ENCODE peak calls at places on chromosomes 13 and 19, in nine cellular contexts. S, D, E, B, W, H, I, F and T are unnamed samples.

GRCh38 chr19:38392707-38393308 is 4.3 kb downstream of the SPRED3 start:
- DNase-seq in S (no peak), D (no peak), E (no peak), B (peak), W (no peak), H (no peak), I (no peak), F (peak), T (no peak)

GRCh38 chr19:38729653-38730469 is 14.4 kb downstream of the CAPN12 start:
- DNase-seq in S (peak), D (peak), E (peak), B (peak), W (peak), H (peak), I (peak), F (peak), T (peak)

GRCh38 chr19:58536852-58537798 is 6.7 kb upstream of the TRIM28 start:
- DNase-seq in S (no peak), D (no peak), E (no peak), B (no peak), W (no peak), H (no peak), I (no peak), F (no peak), T (no peak)

GRCh38 chr13:34458756-34459462 is 483.2 kb upstream of the NBEA start:
- DNase-seq in S (no peak), D (no peak), E (no peak), B (no peak), W (no peak), H (peak), I (peak), F (no peak), T (no peak)

GRCh38 chr19:55544014-55544413 is 1.3 kb downstream of the SBK3 start:
- DNase-seq in S (no peak), D (no peak), E (no peak), B (no peak), W (no peak), H (no peak), I (no peak), F (no peak), T (no peak)

GRCh38 chr19:43624933-43625332 is 5.5 kb upstream of the ZNF428 start:
- DNase-seq in S (no peak), D (no peak), E (peak), B (peak), W (peak), H (no peak), I (peak), F (no peak), T (peak)

GRCh38 chr19:49658566-49659442 is 6.9 kb downstream of the IRF3 start:
- DNase-seq in S (no peak), D (no peak), E (no peak), B (no peak), W (no peak), H (no peak), I (no peak), F (no peak), T (no peak)

GRCh38 chr19:21593934-21594844 is 88.8 kb downstream of the ZNF429 start:
- DNase-seq in S (no peak), D (no peak), E (no peak), B (no peak), W (no peak), H (peak), I (no peak), F (no peak), T (no peak)

GRCh38 chr13:27186295-27186694 is 14.7 kb upstream of the USP12 start:
- DNase-seq in S (no peak), D (no peak), E (no peak), B (no peak), W (no peak), H (no peak), I (no peak), F (no peak), T (no peak)

GRCh38 chr13:110394371-110394841 is 87.3 kb downstream of the COL4A2 start:
- DNase-seq in S (no peak), D (no peak), E (no peak), B (peak), W (no peak), H (no peak), I (no peak), F (no peak), T (no peak)

GRCh38 chr19:5627395-5627904 is 4.6 kb downstream of the SAFB start:
- DNase-seq in S (no peak), D (no peak), E (no peak), B (peak), W (peak), H (no peak), I (peak), F (no peak), T (peak)

GRCh38 chr19:55206664-55207500 is 2.4 kb downstream of the PTPRH start:
- DNase-seq in S (peak), D (peak), E (no peak), B (peak), W (peak), H (peak), I (peak), F (peak), T (peak)

GRCh38 chr19:1128111-1128510 is 24.3 kb downstream of the GPX4 start:
- DNase-seq in S (no peak), D (no peak), E (no peak), B (no peak), W (no peak), H (no peak), I (no peak), F (no peak), T (no peak)

GRCh38 chr19:42023121-42023942 is 29.3 kb upstream of the ATP1A3 start:
- DNase-seq in S (no peak), D (no peak), E (no peak), B (peak), W (peak), H (no peak), I (peak), F (no peak), T (no peak)

GRCh38 chr13:23741879-23742510 is 147.2 kb downstream of the MIPEP start:
- DNase-seq in S (peak), D (no peak), E (no peak), B (no peak), W (peak), H (no peak), I (peak), F (no peak), T (no peak)

GRCh38 chr13:109785141-109785891 is 1.1 kb downstream of the IRS2 start:
- DNase-seq in S (no peak), D (peak), E (peak), B (peak), W (peak), H (peak), I (peak), F (no peak), T (peak)

GRCh38 chr13:73754727-73755292 is 379.4 kb downstream of the KLF12 start:
- DNase-seq in S (peak), D (peak), E (no peak), B (peak), W (peak), H (no peak), I (peak), F (peak), T (no peak)

GRCh38 chr13:45331981-45332830 is 8.8 kb downstream of the TPT1 start:
- DNase-seq in S (no peak), D (no peak), E (no peak), B (peak), W (no peak), H (no peak), I (no peak), F (no peak), T (no peak)

GRCh38 chr13:98401936-98402335 is 175.0 kb downstream of the STK24 start:
- DNase-seq in S (no peak), D (no peak), E (no peak), B (no peak), W (no peak), H (no peak), I (peak), F (no peak), T (no peak)

GRCh38 chr13:45167611-45168554 is 33.0 kb downstream of the KCTD4 start:
- DNase-seq in S (no peak), D (no peak), E (no peak), B (no peak), W (no peak), H (no peak), I (no peak), F (no peak), T (no peak)

GRCh38 chr13:79589605-79590511 is 108.9 kb downstream of the NDFIP2 start:
- DNase-seq in S (no peak), D (no peak), E (no peak), B (no peak), W (no peak), H (no peak), I (no peak), F (no peak), T (no peak)

GRCh38 chr13:66855110-66855509 is 375.0 kb downstream of the PCDH9 start:
- DNase-seq in S (no peak), D (no peak), E (no peak), B (no peak), W (no peak), H (no peak), I (no peak), F (no peak), T (no peak)

GRCh38 chr19:41734585-41734984 is 20.7 kb upstream of the CEACAM6 start:
- DNase-seq in S (no peak), D (peak), E (no peak), B (no peak), W (no peak), H (no peak), I (no peak), F (no peak), T (no peak)

GRCh38 chr19:45863840-45864628 is at the start of gene FOXA3:
- DNase-seq in S (no peak), D (no peak), E (peak), B (peak), W (peak), H (peak), I (peak), F (peak), T (peak)

GRCh38 chr19:435056-435706 is 25.7 kb downstream of the SHC2 start:
- DNase-seq in S (no peak), D (peak), E (no peak), B (no peak), W (no peak), H (no peak), I (peak), F (no peak), T (no peak)

GRCh38 chr19:13681509-13681908 is 82.8 kb upstream of the MRI1 start:
- DNase-seq in S (no peak), D (no peak), E (no peak), B (no peak), W (no peak), H (no peak), I (no peak), F (no peak), T (no peak)

GRCh38 chr13:30907167-30907761 is 1.2 kb downstream of the MEDAG start:
- DNase-seq in S (no peak), D (no peak), E (no peak), B (peak), W (no peak), H (no peak), I (peak), F (no peak), T (no peak)

GRCh38 chr19:1315470-1316166 is 29.9 kb downstream of the EFNA2 start:
- DNase-seq in S (no peak), D (peak), E (peak), B (peak), W (peak), H (peak), I (peak), F (no peak), T (no peak)

GRCh38 chr19:3276341-3276799 is 51.9 kb downstream of the CELF5 start:
- DNase-seq in S (peak), D (peak), E (no peak), B (no peak), W (peak), H (no peak), I (peak), F (peak), T (no peak)

GRCh38 chr13:46632171-46632570 is 79.2 kb downstream of the LRCH1 start:
- DNase-seq in S (no peak), D (no peak), E (no peak), B (no peak), W (no peak), H (no peak), I (no peak), F (no peak), T (no peak)

GRCh38 chr19:58055483-58055874 is 3.6 kb upstream of the ZNF135 start:
- DNase-seq in S (no peak), D (no peak), E (no peak), B (no peak), W (no peak), H (no peak), I (no peak), F (no peak), T (no peak)

GRCh38 chr13:50078512-50079277 is 63.5 kb downstream of the KCNRG start:
- DNase-seq in S (no peak), D (no peak), E (no peak), B (no peak), W (no peak), H (no peak), I (no peak), F (no peak), T (no peak)

GRCh38 chr19:35870798-35871197 is 2.4 kb downstream of the APLP1 start:
- DNase-seq in S (no peak), D (no peak), E (no peak), B (no peak), W (no peak), H (no peak), I (no peak), F (no peak), T (no peak)

GRCh38 chr19:10510301-10510802 is 6.9 kb downstream of the S1PR5 start:
- DNase-seq in S (peak), D (no peak), E (peak), B (no peak), W (peak), H (no peak), I (peak), F (no peak), T (no peak)

GRCh38 chr19:1066748-1067340 is at the start of gene ARHGAP45:
- DNase-seq in S (no peak), D (no peak), E (peak), B (no peak), W (peak), H (no peak), I (peak), F (no peak), T (no peak)

GRCh38 chr19:23263396-23263795 is 13.2 kb upstream of the ZNF724 start:
- DNase-seq in S (no peak), D (no peak), E (no peak), B (no peak), W (no peak), H (no peak), I (no peak), F (no peak), T (no peak)

GRCh38 chr13:46571189-46571901 is 18.4 kb downstream of the LRCH1 start:
- DNase-seq in S (no peak), D (no peak), E (no peak), B (peak), W (no peak), H (no peak), I (peak), F (no peak), T (no peak)